ENCODE peak calls at places on chromosomes 13 and 19, in seven cellular contexts. A is BE2C, D is psoas muscle, O is astrocyte of the spinal cord, B is colonic mucosa, K is AG09309, Q is GM10248. X is an unnamed sample.

GRCh38 chr19:45514376-45515051 is 7.2 kb downstream of the VASP start:
- DNase-seq in A (no peak), D (no peak), O (no peak), B (peak; percentile 92), K (no peak), Q (no peak), X (no peak)

GRCh38 chr13:31172535-31172934 is 10.8 kb upstream of the HSPH1 start:
- DNase-seq in A (no peak), D (no peak), O (peak; percentile 78), B (no peak), K (peak; percentile 62), Q (no peak), X (no peak)

GRCh38 chr19:18417250-18418033 is 1.8 kb upstream of the SSBP4 start:
- DNase-seq in A (peak; percentile 86), D (peak; percentile 84), O (peak; percentile 90), B (peak; percentile 73), K (no peak), Q (peak; percentile 72), X (peak; percentile 89)

GRCh38 chr19:16076958-16077611 is 790 bp downstream of the TPM4 start:
- DNase-seq in A (peak; percentile 58), D (peak; percentile 47), O (no peak), B (peak; percentile 78), K (no peak), Q (no peak), X (peak; percentile 72)

GRCh38 chr13:92994056-92994455 is 232.6 kb upstream of the GPC6 start:
- DNase-seq in A (no peak), D (no peak), O (peak; percentile 66), B (no peak), K (no peak), Q (no peak), X (no peak)

GRCh38 chr13:100102042-100102441 is 13.1 kb downstream of the PCCA start:
- DNase-seq in A (no peak), D (no peak), O (no peak), B (no peak), K (no peak), Q (no peak), X (no peak)

GRCh38 chr19:40433391-40434216 is 7.8 kb upstream of the SERTAD1 start:
- DNase-seq in A (peak; percentile 90), D (peak; percentile 89), O (peak; percentile 92), B (peak; percentile 93), K (peak; percentile 66), Q (peak; percentile 84), X (peak; percentile 93)

GRCh38 chr19:42226886-42227285 is 6.8 kb downstream of the ZNF526 start:
- DNase-seq in A (no peak), D (no peak), O (no peak), B (no peak), K (no peak), Q (no peak), X (no peak)

GRCh38 chr19:18591735-18592385 is 3.3 kb downstream of the REX1BD start:
- DNase-seq in A (peak; percentile 83), D (no peak), O (no peak), B (no peak), K (peak; percentile 27), Q (no peak), X (no peak)

GRCh38 chr19:38433268-38433733 is at the start of gene RYR1:
- DNase-seq in A (peak; percentile 66), D (peak; percentile 86), O (no peak), B (peak; percentile 47), K (no peak), Q (peak; percentile 88), X (peak; percentile 96)

GRCh38 chr13:64248371-64249065 is 2832.9 kb upstream of the PCDH20 start:
- DNase-seq in A (no peak), D (no peak), O (peak; percentile 29), B (no peak), K (peak; percentile 10), Q (no peak), X (no peak)

GRCh38 chr19:6686628-6686975 is 16.6 kb upstream of the TNFSF14 start:
- DNase-seq in A (no peak), D (no peak), O (no peak), B (no peak), K (no peak), Q (no peak), X (no peak)

GRCh38 chr19:43078311-43078710 is 4.2 kb downstream of the PSG2 start:
- DNase-seq in A (no peak), D (no peak), O (no peak), B (no peak), K (no peak), Q (no peak), X (no peak)

GRCh38 chr19:7515471-7516226 is at the start of gene ZNF358:
- DNase-seq in A (peak; percentile 94), D (peak; percentile 81), O (peak; percentile 58), B (peak; percentile 79), K (no peak), Q (peak; percentile 90), X (peak; percentile 92)

GRCh38 chr13:104984296-104984818 is 1551.1 kb downstream of the EFNB2 start:
- DNase-seq in A (peak; percentile 43), D (peak; percentile 24), O (peak; percentile 88), B (no peak), K (no peak), Q (no peak), X (no peak)

GRCh38 chr13:44915962-44916361 is 73.3 kb downstream of the NUFIP1 start:
- DNase-seq in A (no peak), D (no peak), O (no peak), B (peak; percentile 15), K (no peak), Q (no peak), X (no peak)

GRCh38 chr19:1237027-1237659 is 662 bp downstream of the CBARP start:
- DNase-seq in A (no peak), D (no peak), O (no peak), B (peak; percentile 34), K (no peak), Q (no peak), X (peak; percentile 67)

GRCh38 chr19:50808856-50809255 is 14.7 kb downstream of the KLK1 start:
- DNase-seq in A (no peak), D (no peak), O (no peak), B (no peak), K (no peak), Q (no peak), X (no peak)

GRCh38 chr19:50798943-50799851 is 9.0 kb downstream of the ACP4 start:
- DNase-seq in A (no peak), D (no peak), O (no peak), B (no peak), K (no peak), Q (no peak), X (no peak)

GRCh38 chr19:50803633-50804419 is 13.6 kb downstream of the ACP4 start:
- DNase-seq in A (peak; percentile 56), D (no peak), O (no peak), B (no peak), K (no peak), Q (no peak), X (no peak)

GRCh38 chr19:50801107-50801506 is 10.9 kb downstream of the ACP4 start:
- DNase-seq in A (peak; percentile 80), D (no peak), O (no peak), B (no peak), K (no peak), Q (no peak), X (no peak)

DNA sequence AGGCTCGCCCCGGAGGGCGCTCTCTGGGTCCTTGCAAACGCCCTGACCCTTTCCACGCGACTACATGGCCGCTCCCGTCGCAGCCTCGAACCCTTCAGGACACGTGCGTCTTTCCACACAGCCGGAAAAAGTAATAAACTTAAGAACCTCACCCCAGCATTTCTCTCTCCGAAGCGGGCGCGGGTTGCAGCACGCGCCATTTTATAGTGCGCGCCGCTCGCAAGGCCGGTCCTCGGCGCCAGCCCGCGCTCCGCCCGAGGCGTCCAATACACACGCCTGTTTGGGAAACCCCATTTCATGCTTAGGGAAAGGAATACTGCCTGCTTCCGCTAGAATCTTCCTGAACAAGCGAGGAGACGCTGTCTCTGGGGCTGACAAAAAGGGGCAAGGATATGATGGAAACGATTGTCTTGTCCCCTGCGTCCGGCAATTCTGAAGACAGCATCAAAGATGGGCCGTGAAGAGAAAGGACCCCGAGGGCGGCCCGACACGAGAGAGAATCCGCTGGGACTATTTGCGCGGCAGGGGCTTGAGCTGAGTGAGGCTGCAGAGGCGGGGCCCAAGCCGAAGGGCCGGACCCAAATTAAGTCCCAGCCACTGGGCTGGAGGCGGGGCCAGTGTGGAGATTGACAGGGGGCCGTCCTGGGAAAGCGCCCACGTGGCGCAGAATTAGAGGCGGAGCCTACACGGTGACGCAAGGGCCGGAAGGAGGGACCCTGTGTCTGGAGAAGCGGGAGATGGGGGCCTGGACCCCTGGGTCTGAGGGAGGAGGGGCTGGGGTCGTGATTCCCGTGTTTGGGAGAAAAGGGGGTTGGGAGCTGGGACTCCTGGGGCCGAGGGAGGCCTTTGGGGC is 14.4 kb downstream of the ACP4 start:
- DNase-seq in A (peak; percentile 100), D (peak; percentile 99), O (peak; percentile 99), B (peak; percentile 99), K (peak; percentile 96), Q (peak; percentile 98), X (peak; percentile 99)
- TF ChIP-seq CTCF in A (no peak), D (no peak), O (no peak), B (no peak), K (no peak), Q (no peak), X (no peak)

GRCh38 chr13:36981156-36981743 is 17.9 kb downstream of the ALG5 start:
- DNase-seq in A (no peak), D (no peak), O (peak; percentile 71), B (no peak), K (no peak), Q (peak; percentile 35), X (no peak)
- TF ChIP-seq CTCF in A (peak; percentile 56), D (peak; percentile 60), O (peak; percentile 40), B (peak; percentile 36), K (peak; percentile 39), Q (peak; percentile 52), X (peak; percentile 78)

DNA sequence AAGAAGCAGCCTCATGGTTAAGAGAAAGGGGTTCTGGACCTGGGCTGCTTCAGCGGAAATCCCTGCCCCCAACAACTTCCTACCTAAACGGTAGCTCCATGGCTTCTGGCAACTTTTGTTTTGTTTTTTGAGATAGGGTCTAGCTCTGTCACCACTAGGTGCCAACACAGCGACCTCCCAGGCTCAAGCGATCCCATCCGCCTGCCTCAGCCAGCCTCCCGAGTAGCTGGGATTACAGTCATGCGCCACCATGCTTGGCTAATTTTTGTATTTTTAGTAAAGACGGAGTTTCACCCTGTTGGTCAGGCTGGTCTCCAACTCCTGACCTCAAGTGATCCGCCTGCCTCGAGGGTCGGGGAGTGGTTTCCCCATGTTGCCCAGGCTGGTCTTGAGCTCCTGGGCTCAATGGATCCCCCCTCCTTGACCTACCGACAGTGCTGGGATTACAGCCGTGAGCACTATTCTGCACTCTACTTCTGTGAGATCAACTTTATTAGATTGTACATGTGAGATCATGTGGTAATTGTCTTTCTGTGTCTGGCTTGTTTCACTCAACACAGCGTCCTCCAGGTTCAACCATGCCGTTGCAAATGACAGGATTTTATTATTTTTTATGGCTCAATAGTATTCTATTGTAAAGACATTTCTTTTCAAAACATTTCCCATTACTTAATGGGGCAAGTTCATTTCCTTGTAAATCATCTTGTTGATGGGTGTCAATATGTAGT is 1.3 kb upstream of the OBI1 start:
- DNase-seq in A (peak; percentile 63), D (no peak), O (no peak), B (no peak), K (no peak), Q (peak; percentile 23), X (peak; percentile 68)
- TF ChIP-seq CTCF in A (peak; percentile 46), D (no peak), O (no peak), B (no peak), K (no peak), Q (no peak), X (peak; percentile 35)

DNA sequence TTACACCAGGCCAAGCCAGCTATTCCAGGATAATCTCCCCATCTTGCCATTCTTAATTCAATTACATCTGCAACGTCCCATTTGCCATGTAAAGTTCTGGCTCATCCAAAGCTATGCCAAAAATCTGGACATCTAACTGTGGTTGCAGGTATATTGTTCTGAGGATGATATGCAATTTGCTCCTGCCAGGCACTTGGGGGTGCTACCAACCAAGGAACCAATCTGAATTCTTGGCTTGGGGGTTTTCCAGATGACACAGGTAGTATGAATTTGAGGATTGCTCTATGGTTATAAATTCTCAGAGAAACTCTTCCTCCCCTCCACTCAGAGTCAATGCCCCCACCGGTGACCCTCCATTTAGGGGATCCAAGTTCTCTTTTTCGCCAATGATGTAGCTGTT is 33.0 kb downstream of the CRYL1 start:
- DNase-seq in A (peak; percentile 35), D (no peak), O (no peak), B (peak; percentile 34), K (no peak), Q (peak; percentile 56), X (peak; percentile 77)
- TF ChIP-seq CTCF in A (peak; percentile 68), D (peak; percentile 40), O (no peak), B (peak; percentile 43), K (peak; percentile 52), Q (peak; percentile 72), X (peak; percentile 76)